ENCODE peak calls at places on chromosomes 7 and 10, in four cellular contexts. One of them, this sample, is unnamed.

GRCh38 chr10:69181433-69181832 is 1.4 kb downstream of the SUPV3L1 start:
- DNase-seq in left ventricle myocardium inferior: no peak
- DNase-seq in fibroblast of the aortic adventitia: no peak
- DNase-seq in cardiac fibroblast: no peak
- DNase-seq in this sample: no peak

GRCh38 chr10:73094249-73094850 is 2.3 kb downstream of the P4HA1 start:
- DNase-seq in cardiac fibroblast: peak
- DNase-seq in left ventricle myocardium inferior: no peak
- DNase-seq in fibroblast of the aortic adventitia: peak
- DNase-seq in this sample: no peak

GRCh38 chr10:615583-616152 is 73.8 kb downstream of the DIP2C start:
- DNase-seq in cardiac fibroblast: peak
- DNase-seq in left ventricle myocardium inferior: no peak
- DNase-seq in fibroblast of the aortic adventitia: peak
- DNase-seq in this sample: no peak

GRCh38 chr10:104548090-104548489 is 93.0 kb upstream of the SORCS3 start:
- DNase-seq in fibroblast of the aortic adventitia: peak
- DNase-seq in cardiac fibroblast: peak
- DNase-seq in left ventricle myocardium inferior: no peak
- DNase-seq in this sample: no peak

GRCh38 chr10:123149568-123150228 is 1.8 kb downstream of the HMX2 start:
- DNase-seq in left ventricle myocardium inferior: no peak
- DNase-seq in fibroblast of the aortic adventitia: no peak
- DNase-seq in cardiac fibroblast: no peak
- DNase-seq in this sample: peak

GRCh38 chr10:102118867-102119266 is 1.3 kb downstream of the LDB1 start:
- DNase-seq in cardiac fibroblast: peak
- DNase-seq in left ventricle myocardium inferior: no peak
- DNase-seq in fibroblast of the aortic adventitia: peak
- DNase-seq in this sample: no peak

GRCh38 chr10:60235001-60235400 is 154.7 kb downstream of the ANK3 start:
- DNase-seq in fibroblast of the aortic adventitia: peak
- DNase-seq in left ventricle myocardium inferior: no peak
- DNase-seq in cardiac fibroblast: peak
- DNase-seq in this sample: no peak

GRCh38 chr10:91271886-91272285 is 51.4 kb downstream of the PCGF5 start:
- DNase-seq in cardiac fibroblast: peak
- DNase-seq in fibroblast of the aortic adventitia: peak
- DNase-seq in left ventricle myocardium inferior: no peak
- DNase-seq in this sample: no peak

GRCh38 chr10:79979973-79980687 is 31.2 kb upstream of the SFTPD start:
- DNase-seq in left ventricle myocardium inferior: no peak
- DNase-seq in fibroblast of the aortic adventitia: no peak
- DNase-seq in cardiac fibroblast: no peak
- DNase-seq in this sample: no peak

GRCh38 chr10:127085957-127086356 is 110.4 kb downstream of the INSYN2A start:
- DNase-seq in left ventricle myocardium inferior: no peak
- DNase-seq in cardiac fibroblast: no peak
- DNase-seq in fibroblast of the aortic adventitia: no peak
- DNase-seq in this sample: no peak

GRCh38 chr7:33905389-33906032 is at the start of gene BMPER:
- DNase-seq in cardiac fibroblast: peak
- DNase-seq in left ventricle myocardium inferior: peak
- DNase-seq in fibroblast of the aortic adventitia: no peak
- DNase-seq in this sample: peak

GRCh38 chr10:113056468-113057021 is 106.5 kb downstream of the TCF7L2 start:
- DNase-seq in left ventricle myocardium inferior: no peak
- DNase-seq in fibroblast of the aortic adventitia: peak
- DNase-seq in cardiac fibroblast: peak
- DNase-seq in this sample: no peak

GRCh38 chr7:138075350-138075749 is 909 bp upstream of the AKR1D1 start:
- DNase-seq in left ventricle myocardium inferior: no peak
- DNase-seq in cardiac fibroblast: no peak
- DNase-seq in fibroblast of the aortic adventitia: no peak
- DNase-seq in this sample: no peak

GRCh38 chr7:140403878-140404564 is at the start of gene RAB19:
- DNase-seq in cardiac fibroblast: no peak
- DNase-seq in left ventricle myocardium inferior: no peak
- DNase-seq in fibroblast of the aortic adventitia: no peak
- DNase-seq in this sample: no peak

GRCh38 chr10:30491832-30492530 is 58.0 kb downstream of the MAP3K8 start:
- DNase-seq in fibroblast of the aortic adventitia: no peak
- DNase-seq in left ventricle myocardium inferior: no peak
- DNase-seq in cardiac fibroblast: no peak
- DNase-seq in this sample: no peak

GRCh38 chr7:134021861-134022260 is 105.3 kb upstream of the LRGUK start:
- DNase-seq in cardiac fibroblast: no peak
- DNase-seq in left ventricle myocardium inferior: no peak
- DNase-seq in fibroblast of the aortic adventitia: no peak
- DNase-seq in this sample: no peak

GRCh38 chr10:89535185-89536012 is at the start of gene SLC16A12:
- DNase-seq in cardiac fibroblast: no peak
- DNase-seq in fibroblast of the aortic adventitia: no peak
- DNase-seq in left ventricle myocardium inferior: peak
- DNase-seq in this sample: peak

GRCh38 chr10:3287566-3288445 is 115.2 kb upstream of the PITRM1 start:
- DNase-seq in left ventricle myocardium inferior: no peak
- DNase-seq in cardiac fibroblast: no peak
- DNase-seq in fibroblast of the aortic adventitia: no peak
- DNase-seq in this sample: no peak

GRCh38 chr7:69844264-69844868 is 246.1 kb downstream of the AUTS2 start:
- DNase-seq in cardiac fibroblast: no peak
- DNase-seq in left ventricle myocardium inferior: no peak
- DNase-seq in fibroblast of the aortic adventitia: no peak
- DNase-seq in this sample: no peak

GRCh38 chr7:79361214-79361613 is 92.3 kb downstream of the MAGI2 start:
- DNase-seq in fibroblast of the aortic adventitia: no peak
- DNase-seq in cardiac fibroblast: no peak
- DNase-seq in left ventricle myocardium inferior: no peak
- DNase-seq in this sample: no peak

GRCh38 chr10:22246680-22247391 is 29.0 kb upstream of the EBLN1 start:
- DNase-seq in left ventricle myocardium inferior: no peak
- DNase-seq in cardiac fibroblast: peak
- DNase-seq in fibroblast of the aortic adventitia: peak
- DNase-seq in this sample: no peak

GRCh38 chr7:134476044-134476443 is 17.1 kb upstream of the AKR1B1 start:
- DNase-seq in cardiac fibroblast: no peak
- DNase-seq in left ventricle myocardium inferior: no peak
- DNase-seq in fibroblast of the aortic adventitia: no peak
- DNase-seq in this sample: no peak

GRCh38 chr10:42975558-42976352 is 101.1 kb upstream of the RET start:
- DNase-seq in fibroblast of the aortic adventitia: no peak
- DNase-seq in cardiac fibroblast: no peak
- DNase-seq in left ventricle myocardium inferior: no peak
- DNase-seq in this sample: peak

GRCh38 chr7:138893258-138893657 is 87.9 kb downstream of the KIAA1549 start:
- DNase-seq in left ventricle myocardium inferior: no peak
- DNase-seq in cardiac fibroblast: no peak
- DNase-seq in fibroblast of the aortic adventitia: no peak
- DNase-seq in this sample: no peak

GRCh38 chr10:34434119-34434594 is 380.9 kb downstream of the PARD3 start:
- DNase-seq in fibroblast of the aortic adventitia: peak
- DNase-seq in left ventricle myocardium inferior: no peak
- DNase-seq in cardiac fibroblast: peak
- DNase-seq in this sample: no peak

GRCh38 chr10:12780634-12781601 is 220.6 kb downstream of the CCDC3 start:
- DNase-seq in fibroblast of the aortic adventitia: no peak
- DNase-seq in cardiac fibroblast: no peak
- DNase-seq in left ventricle myocardium inferior: peak
- DNase-seq in this sample: no peak

GRCh38 chr7:80463272-80463920 is 48.5 kb downstream of the GNAT3 start:
- DNase-seq in fibroblast of the aortic adventitia: peak
- DNase-seq in cardiac fibroblast: peak
- DNase-seq in left ventricle myocardium inferior: no peak
- DNase-seq in this sample: no peak

GRCh38 chr7:143325215-143325614 is 9.3 kb downstream of the CLCN1 start:
- DNase-seq in cardiac fibroblast: no peak
- DNase-seq in left ventricle myocardium inferior: no peak
- DNase-seq in fibroblast of the aortic adventitia: no peak
- DNase-seq in this sample: no peak

GRCh38 chr10:124156524-124157225 is 63.3 kb upstream of the CHST15 start:
- DNase-seq in fibroblast of the aortic adventitia: no peak
- DNase-seq in cardiac fibroblast: no peak
- DNase-seq in left ventricle myocardium inferior: peak
- DNase-seq in this sample: peak
- TF ChIP-seq CTCF in fibroblast of the aortic adventitia: no peak
- TF ChIP-seq CTCF in cardiac fibroblast: no peak
- TF ChIP-seq CTCF in left ventricle myocardium inferior: no peak
- TF ChIP-seq CTCF in this sample: no peak

GRCh38 chr7:74183653-74184450 is 9.7 kb downstream of the EIF4H start:
- DNase-seq in cardiac fibroblast: no peak
- DNase-seq in fibroblast of the aortic adventitia: no peak
- DNase-seq in left ventricle myocardium inferior: no peak
- DNase-seq in this sample: no peak
- TF ChIP-seq CTCF in cardiac fibroblast: peak
- TF ChIP-seq CTCF in fibroblast of the aortic adventitia: peak
- TF ChIP-seq CTCF in left ventricle myocardium inferior: no peak
- TF ChIP-seq CTCF in this sample: peak

GRCh38 chr10:54131833-54132232 is 669.2 kb downstream of the PCDH15 start:
- DNase-seq in left ventricle myocardium inferior: no peak
- DNase-seq in cardiac fibroblast: no peak
- DNase-seq in fibroblast of the aortic adventitia: no peak
- DNase-seq in this sample: no peak

GRCh38 chr10:54137396-54137795 is 663.6 kb downstream of the PCDH15 start:
- DNase-seq in cardiac fibroblast: no peak
- DNase-seq in left ventricle myocardium inferior: no peak
- DNase-seq in fibroblast of the aortic adventitia: no peak
- DNase-seq in this sample: no peak

GRCh38 chr10:54130394-54130793 is 670.6 kb downstream of the PCDH15 start:
- DNase-seq in fibroblast of the aortic adventitia: no peak
- DNase-seq in left ventricle myocardium inferior: no peak
- DNase-seq in cardiac fibroblast: no peak
- DNase-seq in this sample: no peak

GRCh38 chr10:54133201-54133600 is 667.8 kb downstream of the PCDH15 start:
- DNase-seq in left ventricle myocardium inferior: no peak
- DNase-seq in cardiac fibroblast: no peak
- DNase-seq in fibroblast of the aortic adventitia: no peak
- DNase-seq in this sample: no peak
- TF ChIP-seq CTCF in left ventricle myocardium inferior: peak
- TF ChIP-seq CTCF in cardiac fibroblast: no peak
- TF ChIP-seq CTCF in fibroblast of the aortic adventitia: no peak
- TF ChIP-seq CTCF in this sample: no peak

GRCh38 chr7:100778061-100778621 is 44.7 kb downstream of the ZAN start:
- DNase-seq in left ventricle myocardium inferior: no peak
- DNase-seq in cardiac fibroblast: no peak
- DNase-seq in fibroblast of the aortic adventitia: no peak
- DNase-seq in this sample: no peak

GRCh38 chr7:100779359-100779758 is 46.0 kb downstream of the ZAN start:
- DNase-seq in left ventricle myocardium inferior: no peak
- DNase-seq in fibroblast of the aortic adventitia: no peak
- DNase-seq in cardiac fibroblast: no peak
- DNase-seq in this sample: no peak

GRCh38 chr7:100783804-100784203 is 43.5 kb downstream of the EPHB4 start:
- DNase-seq in left ventricle myocardium inferior: no peak
- DNase-seq in fibroblast of the aortic adventitia: no peak
- DNase-seq in cardiac fibroblast: no peak
- DNase-seq in this sample: no peak

GRCh38 chr7:100785878-100786277 is 41.4 kb downstream of the EPHB4 start:
- DNase-seq in cardiac fibroblast: no peak
- DNase-seq in left ventricle myocardium inferior: no peak
- DNase-seq in fibroblast of the aortic adventitia: no peak
- DNase-seq in this sample: no peak

GRCh38 chr7:100781255-100781654 is 46.1 kb downstream of the EPHB4 start:
- DNase-seq in left ventricle myocardium inferior: no peak
- DNase-seq in fibroblast of the aortic adventitia: no peak
- DNase-seq in cardiac fibroblast: no peak
- DNase-seq in this sample: no peak
- TF ChIP-seq CTCF in left ventricle myocardium inferior: no peak
- TF ChIP-seq CTCF in fibroblast of the aortic adventitia: no peak
- TF ChIP-seq CTCF in cardiac fibroblast: no peak
- TF ChIP-seq CTCF in this sample: no peak

GRCh38 chr10:131172433-131172832 is 139.1 kb downstream of the TCERG1L start:
- DNase-seq in left ventricle myocardium inferior: no peak
- DNase-seq in cardiac fibroblast: no peak
- DNase-seq in fibroblast of the aortic adventitia: no peak
- DNase-seq in this sample: no peak

GRCh38 chr10:131167036-131167860 is 144.3 kb downstream of the TCERG1L start:
- DNase-seq in fibroblast of the aortic adventitia: no peak
- DNase-seq in cardiac fibroblast: no peak
- DNase-seq in left ventricle myocardium inferior: no peak
- DNase-seq in this sample: no peak

GRCh38 chr10:131169146-131169545 is 142.4 kb downstream of the TCERG1L start:
- DNase-seq in left ventricle myocardium inferior: no peak
- DNase-seq in cardiac fibroblast: no peak
- DNase-seq in fibroblast of the aortic adventitia: no peak
- DNase-seq in this sample: no peak

GRCh38 chr10:131168238-131168875 is 143.2 kb downstream of the TCERG1L start:
- DNase-seq in left ventricle myocardium inferior: no peak
- DNase-seq in fibroblast of the aortic adventitia: no peak
- DNase-seq in cardiac fibroblast: no peak
- DNase-seq in this sample: no peak

DNA sequence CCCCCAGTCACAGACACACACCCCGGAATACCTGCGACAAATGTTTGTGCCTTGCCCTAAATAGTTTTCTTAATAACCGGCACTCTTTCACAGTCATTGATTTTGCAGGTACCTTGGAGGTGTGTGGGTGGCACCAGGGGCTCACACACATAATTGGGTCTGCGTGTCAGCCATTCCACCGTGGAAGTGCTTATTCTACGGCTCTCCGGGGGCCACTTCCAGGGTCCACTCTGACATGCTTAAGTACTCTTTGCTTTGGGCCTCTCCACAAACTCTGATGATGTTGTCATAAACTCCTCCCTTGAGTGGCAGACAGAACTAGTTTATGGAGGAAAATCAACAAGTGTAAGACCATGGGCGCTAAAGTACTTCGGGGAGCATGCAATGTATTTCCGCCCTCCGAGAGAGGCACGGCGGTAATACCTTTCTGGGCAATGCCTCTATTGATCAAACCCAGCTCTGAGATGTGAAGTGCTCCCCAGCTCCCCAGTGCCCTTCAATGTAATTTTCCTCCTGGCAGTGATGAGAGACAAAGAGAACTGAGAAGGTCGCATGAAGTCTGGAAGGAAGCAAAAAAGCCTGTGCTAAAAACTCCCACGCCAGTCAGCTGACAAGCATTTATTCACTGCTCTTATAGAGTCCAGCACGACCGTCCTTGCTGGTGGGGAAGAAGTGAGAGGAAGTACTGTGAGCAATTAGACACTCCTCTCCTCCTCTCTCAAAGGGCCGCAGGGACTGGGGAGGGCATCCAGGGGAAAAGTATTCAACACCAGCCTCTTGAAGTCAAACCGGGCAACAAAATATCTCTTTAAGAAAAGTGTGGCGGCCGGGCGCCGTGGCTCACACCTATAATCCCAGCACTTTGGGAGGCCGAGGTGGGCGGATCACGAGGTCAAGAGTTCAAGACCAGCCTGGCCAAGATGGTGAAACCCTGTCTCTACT is 141.2 kb downstream of the TCERG1L start:
- DNase-seq in cardiac fibroblast: no peak
- DNase-seq in fibroblast of the aortic adventitia: no peak
- DNase-seq in left ventricle myocardium inferior: no peak
- DNase-seq in this sample: no peak
- TF ChIP-seq CTCF in cardiac fibroblast: no peak
- TF ChIP-seq CTCF in fibroblast of the aortic adventitia: no peak
- TF ChIP-seq CTCF in left ventricle myocardium inferior: no peak
- TF ChIP-seq CTCF in this sample: no peak